ENCODE peak calls at places on chromosomes 16 and 17, in six cellular contexts. V is right lobe of liver; H is body of pancreas; K is CD8-positive, alpha-beta memory T cell; C is HCT116; D is ovary. E is an unnamed sample.
A peak's percentile ranks its signal among the peaks of the same experiment; 100 is the strongest.

GRCh38 chr16:81237282-81237681 is 1.2 kb upstream of the BCO1 start:
- DNase-seq in C (no peak), V (peak; percentile 76), D (no peak), H (peak; percentile 84), K (no peak), E (no peak)

GRCh38 chr17:41651625-41652460 is 27.5 kb upstream of the KRT17 start:
- DNase-seq in C (no peak), H (peak; percentile 81), V (no peak), K (no peak), D (no peak), E (no peak)

GRCh38 chr17:17810374-17811248 is 26.2 kb downstream of the SREBF1 start:
- DNase-seq in H (no peak), K (no peak), V (peak; percentile 81), D (peak; percentile 70), C (no peak), E (no peak)

GRCh38 chr17:4272213-4272975 is 8.6 kb upstream of the ANKFY1 start:
- DNase-seq in K (no peak), C (no peak), D (no peak), H (peak; percentile 13), V (no peak), E (no peak)

GRCh38 chr16:47143329-47143676 is 442 bp downstream of the NETO2 start:
- DNase-seq in D (peak; percentile 15), H (peak; percentile 42), C (peak; percentile 15), V (peak; percentile 60), K (peak; percentile 41), E (no peak)

GRCh38 chr16:8649829-8650554 is 24.4 kb upstream of the ABAT start:
- DNase-seq in C (no peak), H (no peak), D (no peak), V (no peak), K (no peak), E (no peak)

GRCh38 chr16:81367821-81368220 is 53.1 kb downstream of the GAN start:
- DNase-seq in C (no peak), D (no peak), H (no peak), V (no peak), K (no peak), E (no peak)

GRCh38 chr17:4598776-4599504 is 14.6 kb downstream of the SMTNL2 start:
- DNase-seq in D (peak; percentile 86), H (peak; percentile 52), K (no peak), V (no peak), C (no peak), E (no peak)

GRCh38 chr16:30980068-30980371 is 5.0 kb upstream of the HSD3B7 start:
- DNase-seq in K (no peak), C (no peak), H (no peak), D (no peak), V (no peak), E (no peak)
- H3K36me3 ChIP-seq in K (peaks cover 4% of the 10 kb centered on the region), C (peaks cover 24% of the 10 kb centered on the region), H (peaks cover 24% of the 10 kb centered on the region), D (no peaks in the 10 kb centered on the region), V (peaks cover 33% of the 10 kb centered on the region), E (peaks cover 42% of the 10 kb centered on the region)

DNA sequence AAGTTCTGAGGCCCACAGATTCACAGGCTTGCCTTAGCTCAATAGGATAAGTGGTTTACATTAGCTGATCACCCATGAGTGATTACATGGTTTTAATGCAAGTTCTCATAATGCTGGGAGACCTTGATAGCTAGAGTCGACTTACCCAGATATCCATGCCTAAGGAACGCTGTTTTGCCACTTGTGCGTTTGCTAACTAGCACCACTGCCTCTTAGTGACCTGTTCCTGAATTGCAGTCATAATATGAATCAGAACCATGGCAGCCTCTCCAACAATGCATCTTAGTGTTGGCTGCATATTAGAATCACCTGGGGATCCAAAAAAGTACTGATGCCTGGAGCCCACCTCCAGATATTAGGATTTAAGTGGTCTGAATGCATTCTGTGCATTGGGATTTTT is 251.1 kb upstream of the CDH5 start:
- DNase-seq in K (no peak), D (no peak), H (no peak), C (no peak), V (no peak), E (no peak)
- H3K27ac ChIP-seq in K (no peak overlapping the region), D (no peak overlapping the region), H (no peak overlapping the region), C (no peak overlapping the region), V (no peak overlapping the region), E (no peak overlapping the region)

GRCh38 chr17:50976951-50977472 is 110.9 kb upstream of the TOB1 start:
- DNase-seq in H (no peak), V (no peak), C (no peak), D (no peak), K (no peak), E (no peak)
- H3K36me3 ChIP-seq in H (peaks cover 26% of the 10 kb centered on the region), V (peaks cover 30% of the 10 kb centered on the region), C (peaks cover 31% of the 10 kb centered on the region), D (no peaks in the 10 kb centered on the region), K (peaks cover 9% of the 10 kb centered on the region), E (peaks cover 3% of the 10 kb centered on the region)

DNA sequence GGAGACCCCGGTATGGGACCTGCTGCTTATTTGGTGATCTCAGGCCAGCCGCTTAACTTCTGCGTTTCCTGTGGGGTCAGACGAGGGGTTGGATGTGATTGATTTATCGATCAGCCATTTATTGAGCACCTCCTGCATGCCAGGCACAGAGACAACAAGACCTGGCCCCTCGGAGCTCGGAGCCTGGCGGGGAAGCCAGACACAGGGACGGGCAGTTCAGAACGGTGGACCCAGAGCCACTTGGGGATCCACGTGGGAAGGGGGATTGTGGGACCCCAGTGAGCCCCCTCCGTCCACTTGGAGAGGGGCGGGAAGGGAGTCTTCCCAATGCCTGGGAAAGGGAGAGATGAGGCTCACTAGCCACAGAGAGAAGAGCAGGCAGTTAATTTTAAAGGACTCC is 84.7 kb upstream of the CIBAR2 start:
- DNase-seq in C (no peak), K (no peak), H (no peak), V (no peak), D (no peak), E (no peak)
- H3K27ac ChIP-seq in C (no peak overlapping the region), K (no peak overlapping the region), H (peak overlapping the region; percentile 76), V (no peak overlapping the region), D (peak overlapping the region; percentile 83), E (no peak overlapping the region)

DNA sequence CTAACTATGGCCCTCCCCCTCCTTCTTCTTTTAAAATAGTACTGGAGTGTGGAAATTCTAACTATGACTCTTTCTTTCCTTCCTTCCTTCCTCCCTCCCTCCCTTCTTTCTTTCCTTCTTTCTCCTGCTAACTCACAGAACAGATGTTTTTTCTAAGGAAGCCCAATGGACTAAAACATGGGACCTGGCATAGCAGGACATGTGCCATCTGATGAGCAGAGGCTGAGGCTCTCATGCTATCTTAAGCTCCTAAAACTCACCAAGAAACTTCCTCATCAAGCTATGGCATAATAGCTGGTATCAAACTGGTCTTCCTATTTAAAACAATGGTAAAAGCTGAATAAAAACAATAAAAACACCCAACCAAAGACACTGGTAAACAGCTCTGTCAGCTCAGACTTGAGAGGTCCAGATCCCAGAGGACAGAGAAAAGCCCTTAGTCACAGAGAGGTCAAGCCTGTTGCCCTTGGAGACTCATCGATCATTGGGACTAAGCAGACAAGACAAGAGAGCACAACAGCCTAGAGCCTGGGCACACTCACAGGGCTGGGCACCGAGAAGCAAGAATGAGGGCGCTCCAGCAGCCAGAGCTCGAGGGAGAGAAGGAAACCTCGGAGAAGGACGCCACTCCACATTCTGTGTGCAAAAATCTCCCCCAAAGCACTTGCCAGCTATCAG is 27.6 kb downstream of the SLC38A10 start:
- DNase-seq in C (no peak), H (no peak), D (no peak), V (no peak), K (no peak), E (no peak)
- H3K36me3 ChIP-seq in C (peaks cover 22% of the 10 kb centered on the region), H (peaks cover 31% of the 10 kb centered on the region), D (no peaks in the 10 kb centered on the region), V (peaks cover 34% of the 10 kb centered on the region), K (peaks cover 2% of the 10 kb centered on the region), E (no peaks in the 10 kb centered on the region)